ENCODE peak calls at places on chromosomes 6 and 20, in seven cellular contexts. C is uterus, B is mammary epithelial cell, Z is lung, F is thyroid gland, T is endodermal cell, O is Karpas-422. W is an unnamed sample.

GRCh38 chr20:46311719-46312074 is 3.4 kb upstream of the CDH22 start:
- DNase-seq in F (no peak), T (no peak), O (no peak), C (no peak), B (no peak), Z (no peak), W (no peak)

GRCh38 chr6:84774174-84775158 is 10.1 kb upstream of the TBX18 start:
- DNase-seq in O (no peak), T (peak; percentile 93), B (peak; percentile 47), F (no peak), Z (no peak), C (no peak), W (peak; percentile 45)

GRCh38 chr6:102853249-102853955 is 1459.9 kb downstream of the GRIK2 start:
- DNase-seq in Z (no peak), B (no peak), O (no peak), C (no peak), F (no peak), T (no peak), W (no peak)

GRCh38 chr6:408599-409102 is 17.1 kb downstream of the IRF4 start:
- DNase-seq in O (no peak), Z (peak; percentile 72), T (peak; percentile 84), B (no peak), C (no peak), F (peak; percentile 30), W (peak; percentile 68)

GRCh38 chr6:163338671-163339405 is 75.7 kb upstream of the QKI start:
- DNase-seq in T (no peak), F (no peak), O (no peak), Z (no peak), C (no peak), B (no peak), W (no peak)

GRCh38 chr6:25717856-25718740 is 36.4 kb upstream of the SLC17A4 start:
- DNase-seq in B (no peak), Z (no peak), O (peak; percentile 74), C (no peak), F (no peak), T (no peak), W (peak; percentile 19)

GRCh38 chr20:49725694-49726093 is 12.0 kb upstream of the B4GALT5 start:
- DNase-seq in F (no peak), T (no peak), C (no peak), B (no peak), O (no peak), Z (no peak), W (no peak)

GRCh38 chr20:51910202-51911050 is 108.1 kb upstream of the SALL4 start:
- DNase-seq in Z (peak; percentile 32), C (no peak), O (no peak), T (no peak), B (no peak), F (no peak), W (no peak)

GRCh38 chr6:24856954-24857670 is 58.4 kb upstream of the ARMH2 start:
- DNase-seq in B (no peak), F (peak; percentile 67), T (no peak), C (no peak), O (no peak), Z (no peak), W (no peak)

GRCh38 chr6:121596441-121596840 is 161.0 kb downstream of the GJA1 start:
- DNase-seq in Z (no peak), T (no peak), B (no peak), C (no peak), F (no peak), O (no peak), W (no peak)

GRCh38 chr6:50785921-50786320 is 32.8 kb upstream of the TFAP2B start:
- DNase-seq in Z (no peak), T (no peak), F (no peak), B (peak; percentile 88), C (no peak), O (no peak), W (no peak)

GRCh38 chr20:21395666-21396044 is 1.7 kb downstream of the NKX2-4 start:
- DNase-seq in F (no peak), O (no peak), C (no peak), B (no peak), T (no peak), Z (no peak), W (no peak)

GRCh38 chr20:55540013-55540412 is 465.3 kb downstream of the CBLN4 start:
- DNase-seq in C (no peak), F (no peak), O (no peak), B (peak; percentile 68), Z (no peak), T (no peak), W (no peak)

GRCh38 chr20:13271098-13271497 is 50.0 kb downstream of the ISM1 start:
- DNase-seq in O (no peak), T (no peak), Z (no peak), B (no peak), F (no peak), C (no peak), W (no peak)

GRCh38 chr6:157608221-157609075 is 214.6 kb upstream of the SNX9 start:
- DNase-seq in O (no peak), B (no peak), T (no peak), F (no peak), Z (no peak), C (no peak), W (no peak)

GRCh38 chr6:126015869-126016268 is 29.5 kb downstream of the TRMT11 start:
- DNase-seq in Z (no peak), B (peak; percentile 44), T (no peak), F (no peak), O (no peak), C (no peak), W (no peak)

GRCh38 chr20:14383326-14383725 is 45.9 kb upstream of the FLRT3 start:
- DNase-seq in O (no peak), F (no peak), Z (no peak), T (no peak), B (no peak), C (no peak), W (no peak)

GRCh38 chr6:24876496-24877465 is 59.0 kb downstream of the RIPOR2 start:
- DNase-seq in T (peak; percentile 93), O (no peak), B (no peak), F (no peak), C (no peak), Z (no peak), W (no peak)

GRCh38 chr6:28825732-28826293 is 98.0 kb downstream of the TRIM27 start:
- DNase-seq in B (no peak), Z (no peak), T (no peak), F (no peak), O (peak; percentile 23), C (no peak), W (no peak)
- H3K27me3 ChIP-seq in B (peaks cover 9% of the 10 kb centered on the region), Z (no peaks in the 10 kb centered on the region), T (peaks cover 85% of the 10 kb centered on the region), F (peaks cover 10% of the 10 kb centered on the region), O (no peaks in the 10 kb centered on the region), C (peaks cover 60% of the 10 kb centered on the region), W (peaks cover 33% of the 10 kb centered on the region)

DNA sequence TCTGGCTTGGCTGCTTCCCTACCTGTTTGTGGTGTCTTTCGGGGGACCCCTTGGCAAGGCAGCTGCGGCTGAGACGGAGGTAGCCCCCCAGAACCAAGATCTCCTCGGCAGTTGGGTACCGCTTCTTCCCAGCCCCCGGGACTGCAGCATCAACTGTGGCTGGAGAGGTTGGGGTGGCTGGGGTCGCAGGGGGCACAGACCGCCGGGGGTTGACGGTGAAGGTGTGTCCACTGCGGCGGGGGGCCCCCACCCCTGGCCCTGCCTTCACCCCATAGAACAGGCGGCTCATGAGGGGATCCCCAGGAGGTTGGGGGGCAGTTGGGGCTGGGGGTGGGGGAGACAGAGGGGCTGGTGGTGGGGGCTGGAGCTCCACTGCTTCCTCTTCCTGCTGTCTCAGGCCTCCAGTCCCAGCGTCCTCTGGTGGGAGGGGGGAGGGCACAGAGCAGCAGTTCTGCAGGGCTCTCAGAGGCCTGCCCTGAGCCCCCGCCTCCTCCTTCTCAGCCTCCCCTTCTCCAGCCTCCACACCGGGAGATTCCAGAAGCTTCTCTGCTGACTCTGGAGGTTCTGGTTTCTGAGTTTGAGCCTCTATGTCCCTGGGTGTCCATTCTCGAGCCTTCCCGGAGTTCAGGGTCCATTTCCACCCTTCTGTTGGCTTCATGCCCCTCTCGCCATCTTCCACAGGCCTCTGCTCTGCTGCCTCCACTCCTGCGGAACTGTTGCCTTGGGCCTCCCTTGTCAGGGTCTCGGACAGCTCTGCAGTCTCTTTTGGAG is 1.9 kb downstream of the PPP1R18 start:
- DNase-seq in O (peak; percentile 90), Z (no peak), F (no peak), T (no peak), B (peak; percentile 27), C (peak; percentile 45), W (no peak)
- H3K27ac ChIP-seq in O (peak overlapping the region; percentile 98), Z (peak overlapping the region; percentile 91), F (peak overlapping the region; percentile 93), T (no peak overlapping the region), B (peak overlapping the region; percentile 69), C (peak overlapping the region; percentile 99), W (peak overlapping the region; percentile 98)

DNA sequence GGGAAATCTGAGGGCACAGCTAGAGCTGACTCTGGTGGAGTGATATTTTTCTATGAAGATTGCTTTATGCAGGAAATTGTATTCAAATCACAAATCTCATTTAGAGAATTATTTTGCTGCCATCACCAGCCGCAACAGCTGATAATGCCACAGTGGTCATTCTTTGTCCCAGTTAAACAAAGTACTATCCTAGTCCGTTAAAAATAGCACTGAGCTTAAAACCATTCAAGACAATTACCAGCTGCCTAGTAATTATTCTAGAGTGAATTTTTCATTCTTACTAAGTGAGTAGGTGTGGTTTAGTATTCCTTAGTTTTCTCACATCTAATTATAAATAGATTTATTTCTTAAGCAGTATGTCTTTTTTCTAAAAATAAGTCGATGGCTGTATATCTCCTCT is 190.5 kb downstream of the SLC35F1 start:
- DNase-seq in T (no peak), B (no peak), O (no peak), Z (no peak), F (no peak), C (no peak), W (no peak)
- H3K27me3 ChIP-seq in T (no peaks in the 10 kb centered on the region), B (no peaks in the 10 kb centered on the region), O (no peaks in the 10 kb centered on the region), Z (no peaks in the 10 kb centered on the region), F (no peaks in the 10 kb centered on the region), C (no peaks in the 10 kb centered on the region), W (no peaks in the 10 kb centered on the region)

GRCh38 chr6:107611060-107611824 is 121.3 kb downstream of the SOBP start:
- DNase-seq in F (no peak), O (no peak), T (no peak), B (no peak), Z (no peak), C (no peak), W (no peak)
- H3K27ac ChIP-seq in F (no peak overlapping the region), O (no peak overlapping the region), T (peak overlapping the region; percentile 90), B (no peak overlapping the region), Z (no peak overlapping the region), C (no peak overlapping the region), W (no peak overlapping the region)

W was measured in body of pancreas.